ENCODE peak calls at places on chromosomes 12 and 14, in ten cellular contexts. U is ovary, A is stomach, N is K562, Y is A549, G is transverse colon, E is H1, S is HepG2, Z is SK-N-SH, B is tibial nerve. R is an unnamed sample.

GRCh38 chr14:95217391-95217900 is 60.1 kb upstream of the DICER1 start:
- DNase-seq in U (no peak), A (no peak), N (no peak), Y (no peak), G (no peak), E (no peak), S (no peak), Z (no peak), B (no peak), R (no peak)

GRCh38 chr12:55730447-55730820 is 1.6 kb upstream of the CD63 start:
- DNase-seq in U (no peak), A (no peak), N (no peak), Y (no peak), G (no peak), E (no peak), S (no peak), Z (no peak), B (no peak), R (no peak)

GRCh38 chr12:96130396-96131059 is 63.6 kb upstream of the ELK3 start:
- DNase-seq in U (no peak), A (no peak), N (no peak), Y (no peak), G (no peak), E (no peak), S (no peak), Z (no peak), B (no peak), R (no peak)

GRCh38 chr14:96693252-96693820 is 103.8 kb upstream of the VRK1 start:
- DNase-seq in U (no peak), A (no peak), N (no peak), Y (no peak), G (no peak), E (no peak), S (no peak), Z (no peak), B (no peak), R (no peak)

GRCh38 chr12:104958946-104959841 is 1.1 kb upstream of the SLC41A2 start:
- DNase-seq in U (peak), A (no peak), N (peak), Y (no peak), G (no peak), E (no peak), S (peak), Z (no peak), B (no peak), R (no peak)

GRCh38 chr14:34710006-34710405 is 4.4 kb downstream of the CFL2 start:
- DNase-seq in U (no peak), A (no peak), N (no peak), Y (no peak), G (no peak), E (no peak), S (no peak), Z (no peak), B (no peak), R (no peak)

GRCh38 chr12:117900561-117900960 is 68.2 kb downstream of the KSR2 start:
- DNase-seq in U (no peak), A (no peak), N (no peak), Y (peak), G (no peak), E (no peak), S (no peak), Z (no peak), B (no peak), R (no peak)

GRCh38 chr12:103538397-103538796 is 42.6 kb upstream of the C12orf42 start:
- DNase-seq in U (no peak), A (no peak), N (no peak), Y (no peak), G (no peak), E (no peak), S (no peak), Z (no peak), B (no peak), R (no peak)

GRCh38 chr14:105146181-105146975 is 22.2 kb downstream of the JAG2 start:
- DNase-seq in U (no peak), A (no peak), N (no peak), Y (no peak), G (no peak), E (no peak), S (no peak), Z (no peak), B (no peak), R (no peak)

GRCh38 chr14:58796636-58797429 is 159.1 kb downstream of the DACT1 start:
- DNase-seq in U (no peak), A (no peak), N (no peak), Y (no peak), G (no peak), E (no peak), S (no peak), Z (no peak), B (no peak), R (no peak)

GRCh38 chr14:100605706-100606686 is 18.8 kb upstream of the BEGAIN start:
- DNase-seq in U (peak), A (no peak), N (peak), Y (no peak), G (no peak), E (no peak), S (no peak), Z (peak), B (no peak), R (no peak)

GRCh38 chr14:95174184-95174804 is 17.0 kb upstream of the DICER1 start:
- DNase-seq in U (no peak), A (no peak), N (no peak), Y (no peak), G (no peak), E (no peak), S (no peak), Z (no peak), B (no peak), R (no peak)

GRCh38 chr12:51744235-51744634 is 104.3 kb downstream of the FIGNL2 start:
- DNase-seq in U (no peak), A (no peak), N (no peak), Y (no peak), G (no peak), E (no peak), S (peak), Z (no peak), B (no peak), R (no peak)

GRCh38 chr14:52951730-52952481 is 1.1 kb upstream of the FERMT2 start:
- DNase-seq in U (peak), A (peak), N (peak), Y (peak), G (peak), E (no peak), S (peak), Z (peak), B (no peak), R (no peak)

GRCh38 chr12:128420163-128420562 is 153.2 kb downstream of the TMEM132C start:
- DNase-seq in U (no peak), A (no peak), N (no peak), Y (no peak), G (no peak), E (no peak), S (no peak), Z (no peak), B (no peak), R (no peak)

GRCh38 chr12:91381309-91381804 is 198.7 kb upstream of the DCN start:
- DNase-seq in U (peak), A (peak), N (no peak), Y (peak), G (no peak), E (peak), S (no peak), Z (peak), B (no peak), R (peak)

GRCh38 chr12:76158518-76159321 is 74.2 kb upstream of the NAP1L1 start:
- DNase-seq in U (no peak), A (peak), N (peak), Y (peak), G (peak), E (peak), S (peak), Z (peak), B (no peak), R (peak)

GRCh38 chr14:97408503-97408902 is 611.3 kb downstream of the VRK1 start:
- DNase-seq in U (no peak), A (no peak), N (no peak), Y (no peak), G (no peak), E (no peak), S (no peak), Z (no peak), B (no peak), R (no peak)

GRCh38 chr12:103751600-103751999 is 89.4 kb downstream of the NT5DC3 start:
- DNase-seq in U (no peak), A (no peak), N (no peak), Y (no peak), G (no peak), E (no peak), S (no peak), Z (no peak), B (no peak), R (no peak)

GRCh38 chr12:843609-844008 is 91.2 kb downstream of the WNK1 start:
- DNase-seq in U (no peak), A (no peak), N (no peak), Y (no peak), G (no peak), E (no peak), S (no peak), Z (no peak), B (no peak), R (no peak)

GRCh38 chr14:91354979-91355685 is 62.5 kb downstream of the CCDC88C start:
- DNase-seq in U (no peak), A (no peak), N (peak), Y (no peak), G (peak), E (peak), S (no peak), Z (peak), B (no peak), R (peak)

GRCh38 chr12:49789992-49790391 is 38.2 kb downstream of the NCKAP5L start:
- DNase-seq in U (no peak), A (no peak), N (no peak), Y (peak), G (no peak), E (no peak), S (peak), Z (no peak), B (no peak), R (no peak)

GRCh38 chr12:9761407-9761736 is 671 bp upstream of the CD69 start:
- DNase-seq in U (no peak), A (no peak), N (no peak), Y (no peak), G (no peak), E (no peak), S (no peak), Z (no peak), B (no peak), R (no peak)

GRCh38 chr12:9759680-9760592 is 765 bp downstream of the CD69 start:
- DNase-seq in U (no peak), A (no peak), N (no peak), Y (no peak), G (no peak), E (no peak), S (no peak), Z (no peak), B (no peak), R (no peak)

GRCh38 chr12:9763025-9763424 is 2.3 kb upstream of the CD69 start:
- DNase-seq in U (no peak), A (no peak), N (peak), Y (no peak), G (no peak), E (no peak), S (no peak), Z (no peak), B (no peak), R (no peak)

GRCh38 chr12:9760699-9761406 is at the start of gene CD69:
- DNase-seq in U (no peak), A (peak), N (peak), Y (no peak), G (peak), E (no peak), S (no peak), Z (no peak), B (no peak), R (no peak)

DNA sequence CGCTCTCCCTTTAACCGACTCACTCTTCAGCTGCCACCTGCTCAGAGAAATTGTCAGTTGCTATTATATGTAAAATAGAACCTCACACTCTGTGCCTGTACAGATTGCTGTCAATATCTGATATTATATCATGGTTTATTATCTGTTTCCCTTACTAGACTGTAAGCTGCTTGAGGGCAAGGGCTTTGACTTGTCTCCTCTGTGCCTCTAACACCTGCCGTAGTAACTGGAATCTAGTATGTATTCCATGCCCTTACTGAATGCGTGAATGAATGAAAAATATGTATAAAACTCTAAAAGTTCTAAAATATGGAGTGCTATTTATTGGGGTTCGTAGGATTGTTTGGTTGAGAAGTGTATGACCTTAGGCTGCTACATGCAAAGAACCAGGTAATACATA is 1.7 kb upstream of the CD69 start:
- DNase-seq in U (no peak), A (no peak), N (no peak), Y (no peak), G (no peak), E (no peak), S (no peak), Z (no peak), B (no peak), R (no peak)
- TF ChIP-seq EP300 in U (no peak), A (no peak), N (no peak), Y (no peak), G (no peak), E (no peak), S (no peak), Z (no peak), B (no peak), R (no peak)

DNA sequence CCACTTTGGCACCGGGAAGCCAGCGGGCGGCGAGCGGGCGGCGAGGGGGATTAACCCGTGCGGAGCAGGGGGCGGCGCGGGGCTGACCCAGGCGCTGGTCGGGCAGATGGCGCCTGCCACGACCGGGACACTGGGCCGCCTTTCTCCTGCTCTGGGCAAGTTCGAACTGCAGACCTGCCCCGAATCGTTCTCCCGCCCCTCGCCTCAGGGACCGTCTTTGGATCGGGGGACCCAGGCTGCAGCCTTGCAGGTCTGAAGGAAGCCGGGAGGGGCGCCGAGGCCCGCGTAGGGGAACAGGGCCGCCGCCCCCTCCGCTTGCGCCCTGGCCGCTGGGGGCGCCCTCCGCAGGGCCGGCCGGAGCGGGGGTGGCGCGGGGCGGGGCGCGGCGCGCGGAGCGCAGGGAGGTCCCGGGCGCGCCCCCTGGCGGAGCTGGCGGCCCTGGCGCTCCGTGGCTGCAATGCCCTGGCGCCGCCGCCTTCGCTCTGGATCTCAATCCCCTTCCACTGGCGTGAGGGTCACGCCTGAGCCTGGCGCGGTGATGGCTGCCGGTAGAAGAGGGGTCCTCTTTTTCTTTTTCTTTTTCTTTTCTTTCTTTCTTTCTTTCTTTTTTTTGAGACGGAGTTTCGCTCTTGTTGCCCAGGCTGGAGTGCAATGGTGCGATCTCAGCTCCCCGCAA is 447 bp upstream of the LTBP2 start:
- DNase-seq in U (peak), A (peak), N (peak), Y (peak), G (peak), E (peak), S (peak), Z (peak), B (peak), R (peak)
- TF ChIP-seq EP300 in U (no peak), A (no peak), N (no peak), Y (peak), G (no peak), E (no peak), S (no peak), Z (peak), B (no peak), R (no peak)

DNA sequence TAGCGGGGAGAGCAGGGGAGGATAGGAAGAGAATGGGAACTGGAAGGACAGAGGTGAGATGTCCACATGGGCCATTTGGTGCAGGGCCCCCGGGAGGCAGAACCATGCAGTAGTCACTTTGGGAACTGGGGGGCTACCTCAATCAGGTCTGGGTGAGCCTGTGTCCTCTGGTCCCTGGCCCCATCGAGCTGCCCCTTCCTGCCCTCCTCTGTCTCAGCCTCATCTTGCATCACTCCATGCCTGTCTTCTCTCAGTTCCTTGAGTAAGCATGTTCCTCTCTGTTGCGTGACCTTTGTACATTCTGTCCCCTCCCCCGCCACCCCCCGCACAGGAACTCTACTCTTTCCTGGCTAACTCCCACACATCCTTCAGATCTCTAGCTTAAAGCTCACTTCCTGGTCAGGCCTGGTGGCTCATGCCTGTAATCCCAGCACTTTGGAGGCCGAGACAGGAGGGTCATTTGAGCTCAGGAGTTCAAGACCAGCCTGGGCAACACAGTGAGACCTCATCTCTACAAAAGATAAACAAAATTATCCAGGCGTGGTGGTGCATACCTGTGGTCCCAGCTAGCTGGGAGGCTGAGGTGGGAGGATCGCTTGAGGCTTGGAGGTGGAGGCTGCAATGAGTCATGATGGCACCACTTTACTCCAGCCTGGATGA is 23.2 kb downstream of the FOS start:
- DNase-seq in U (no peak), A (no peak), N (peak), Y (peak), G (peak), E (no peak), S (no peak), Z (no peak), B (no peak), R (peak)
- TF ChIP-seq EP300 in U (no peak), A (no peak), N (peak), Y (no peak), G (peak), E (no peak), S (no peak), Z (no peak), B (peak), R (no peak)

GRCh38 chr14:62443796-62444195 is 601.5 kb downstream of the KCNH5 start:
- DNase-seq in U (no peak), A (no peak), N (no peak), Y (no peak), G (no peak), E (no peak), S (no peak), Z (no peak), B (no peak), R (no peak)
- TF ChIP-seq EP300 in U (no peak), A (no peak), N (no peak), Y (no peak), G (no peak), E (no peak), S (no peak), Z (no peak), B (no peak), R (no peak)

GRCh38 chr12:12885060-12885792 is 6.1 kb upstream of the GPRC5A start:
- DNase-seq in U (no peak), A (no peak), N (no peak), Y (no peak), G (no peak), E (peak), S (no peak), Z (no peak), B (no peak), R (no peak)
- TF ChIP-seq EP300 in U (no peak), A (no peak), N (no peak), Y (no peak), G (no peak), E (no peak), S (no peak), Z (no peak), B (no peak), R (no peak)

DNA sequence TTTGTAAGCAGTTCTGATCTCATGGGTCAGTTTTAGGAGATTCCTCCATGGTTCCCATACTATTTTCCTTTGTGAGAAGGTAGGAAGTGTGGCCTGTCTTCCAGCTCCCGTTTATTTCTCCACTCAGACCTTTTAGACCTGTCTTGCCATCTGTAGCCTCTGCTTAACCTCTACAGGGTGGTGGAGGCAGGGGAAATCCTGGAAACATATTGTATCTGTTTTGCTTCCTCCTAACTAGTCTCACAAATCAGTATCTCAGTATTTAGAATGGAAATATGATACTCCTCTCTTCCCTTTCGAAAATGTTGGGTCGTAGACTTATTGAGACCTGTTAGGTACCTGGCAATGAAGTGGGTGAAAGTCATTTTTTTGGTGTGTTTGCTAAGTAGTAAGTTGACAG is 399.4 kb upstream of the RGS6 start:
- DNase-seq in U (no peak), A (no peak), N (no peak), Y (no peak), G (no peak), E (no peak), S (no peak), Z (no peak), B (no peak), R (no peak)
- TF ChIP-seq EP300 in U (no peak), A (no peak), N (no peak), Y (no peak), G (no peak), E (no peak), S (no peak), Z (no peak), B (no peak), R (no peak)

GRCh38 chr12:65759735-65760134 is 64.5 kb upstream of the HMGA2 start:
- DNase-seq in U (no peak), A (no peak), N (no peak), Y (no peak), G (no peak), E (no peak), S (no peak), Z (no peak), B (no peak), R (no peak)

GRCh38 chr12:65758401-65758800 is 65.9 kb upstream of the HMGA2 start:
- DNase-seq in U (no peak), A (no peak), N (no peak), Y (no peak), G (no peak), E (no peak), S (no peak), Z (no peak), B (no peak), R (no peak)

GRCh38 chr12:65755596-65755978 is 68.7 kb upstream of the HMGA2 start:
- DNase-seq in U (no peak), A (no peak), N (no peak), Y (no peak), G (no peak), E (no peak), S (no peak), Z (no peak), B (no peak), R (no peak)

GRCh38 chr12:65754744-65755595 is 69.3 kb upstream of the HMGA2 start:
- DNase-seq in U (no peak), A (no peak), N (no peak), Y (no peak), G (no peak), E (no peak), S (no peak), Z (no peak), B (no peak), R (no peak)

GRCh38 chr12:65756956-65757511 is 67.2 kb upstream of the HMGA2 start:
- DNase-seq in U (no peak), A (no peak), N (no peak), Y (no peak), G (no peak), E (no peak), S (no peak), Z (no peak), B (no peak), R (no peak)
- TF ChIP-seq EP300 in U (no peak), A (no peak), N (no peak), Y (no peak), G (no peak), E (no peak), S (no peak), Z (no peak), B (no peak), R (no peak)

R was measured in upper lobe of left lung.